ENCODE peak calls at places on chromosomes 2 and 18, in six cellular contexts. Y, G, D, A, I and S are unnamed samples.
A peak's percentile ranks its signal among the peaks of the same experiment; 100 is the strongest.

GRCh38 chr2:80548469-80548868 is 243.9 kb upstream of the LRRTM1 start:
- DNase-seq in I (no peak), Y (no peak), D (no peak), G (no peak), A (no peak), S (no peak)

GRCh38 chr18:65363911-65364632 is 386.7 kb upstream of the CDH7 start:
- DNase-seq in I (no peak), G (no peak), D (no peak), Y (no peak), A (no peak), S (no peak)

GRCh38 chr2:14723684-14724083 is 91.2 kb downstream of the LRATD1 start:
- DNase-seq in Y (no peak), A (no peak), D (no peak), I (no peak), G (no peak), S (no peak)

GRCh38 chr18:37563810-37564511 is 1.6 kb downstream of the CELF4 start:
- DNase-seq in A (no peak), D (no peak), G (no peak), Y (no peak), I (no peak), S (no peak)

GRCh38 chr2:9380702-9381628 is 42.4 kb downstream of the ITGB1BP1 start:
- DNase-seq in A (peak; percentile 67), I (peak; percentile 98), G (peak; percentile 85), D (no peak), Y (peak; percentile 35), S (no peak)

GRCh38 chr2:179440642-179441251 is 176.1 kb upstream of the SESTD1 start:
- DNase-seq in I (peak; percentile 58), D (no peak), G (no peak), Y (no peak), A (no peak), S (no peak)

GRCh38 chr2:234377761-234378341 is 119.0 kb downstream of the ARL4C start:
- DNase-seq in Y (no peak), I (peak; percentile 93), A (peak; percentile 94), D (no peak), G (peak; percentile 5), S (no peak)

GRCh38 chr2:18742382-18742781 is 153.0 kb upstream of the NT5C1B start:
- DNase-seq in I (no peak), G (no peak), D (no peak), Y (no peak), A (no peak), S (no peak)

GRCh38 chr2:28868611-28869010 is 1.5 kb downstream of the TRMT61B start:
- DNase-seq in G (no peak), D (no peak), Y (no peak), A (no peak), I (no peak), S (no peak)

GRCh38 chr2:177172034-177172880 is 40.3 kb upstream of the HNRNPA3 start:
- DNase-seq in G (peak; percentile 55), D (no peak), I (peak; percentile 84), A (no peak), Y (no peak), S (no peak)

GRCh38 chr18:23591011-23591410 is 4.7 kb upstream of the NPC1 start:
- DNase-seq in D (no peak), A (no peak), Y (no peak), G (no peak), I (peak; percentile 47), S (no peak)

GRCh38 chr2:75162897-75163296 is 36.4 kb downstream of the TACR1 start:
- DNase-seq in Y (no peak), D (no peak), I (no peak), A (no peak), G (no peak), S (no peak)

GRCh38 chr18:22428672-22429071 is 11.0 kb upstream of the CTAGE1 start:
- DNase-seq in I (peak; percentile 38), A (no peak), G (no peak), Y (no peak), D (no peak), S (no peak)

GRCh38 chr2:54836477-54836876 is 113.0 kb downstream of the EML6 start:
- DNase-seq in I (no peak), Y (no peak), A (no peak), D (no peak), G (no peak), S (no peak)

GRCh38 chr2:66536290-66536673 is 101.4 kb downstream of the MEIS1 start:
- DNase-seq in D (no peak), Y (no peak), I (no peak), A (no peak), G (no peak), S (no peak)

GRCh38 chr2:70514612-70515055 is 39.0 kb downstream of the TGFA start:
- DNase-seq in Y (peak; percentile 92), I (no peak), A (no peak), G (no peak), D (no peak), S (no peak)

GRCh38 chr2:240946654-240947053 is 40.5 kb downstream of the CROCC2 start:
- DNase-seq in Y (no peak), A (no peak), I (peak; percentile 32), D (no peak), G (no peak), S (no peak)

GRCh38 chr2:105744909-105745853 is at the start of gene NCK2:
- DNase-seq in A (no peak), D (no peak), I (peak; percentile 34), G (no peak), Y (peak; percentile 78), S (peak; percentile 41)